ENCODE peak calls at places on chromosomes 12 and 14, in four cellular contexts. J is A549, O is WTC11, C is HepG2. M is an unnamed sample.

GRCh38 chr12:68665016-68665569 is 21.7 kb upstream of the NUP107 start:
- DNase-seq in J (no peak), O (no peak), C (no peak), M (peak; percentile 11)

GRCh38 chr12:51323966-51324895 is at the start of gene BIN2:
- DNase-seq in J (no peak), O (peak; percentile 16), C (no peak), M (no peak)

GRCh38 chr14:63045234-63045611 is at the start of gene KCNH5:
- DNase-seq in J (peak; percentile 33), O (peak; percentile 76), C (no peak), M (no peak)

GRCh38 chr12:87667378-87667777 is 361.8 kb downstream of the C12orf50 start:
- DNase-seq in J (no peak), O (no peak), C (no peak), M (no peak)

GRCh38 chr12:31033146-31033545 is 40.5 kb upstream of the DDX11 start:
- DNase-seq in J (no peak), O (no peak), C (no peak), M (no peak)

GRCh38 chr12:54032627-54033100 is at the start of gene HOXC5:
- DNase-seq in J (peak; percentile 92), O (peak; percentile 86), C (peak; percentile 32), M (peak; percentile 84)

GRCh38 chr12:19971881-19972280 is 396.5 kb upstream of the PDE3A start:
- DNase-seq in J (no peak), O (no peak), C (no peak), M (no peak)

GRCh38 chr12:125340791-125341190 is 275.6 kb downstream of the AACS start:
- DNase-seq in J (no peak), O (no peak), C (peak; percentile 3), M (no peak)

GRCh38 chr14:50425816-50426215 is 29.1 kb upstream of the CDKL1 start:
- DNase-seq in J (no peak), O (no peak), C (no peak), M (no peak)

GRCh38 chr14:38056270-38056669 is 151.4 kb upstream of the SSTR1 start:
- DNase-seq in J (no peak), O (peak; percentile 32), C (no peak), M (no peak)

GRCh38 chr12:129162805-129163204 is 309.5 kb downstream of the GLT1D1 start:
- DNase-seq in J (no peak), O (no peak), C (no peak), M (peak; percentile 3)

GRCh38 chr14:103808403-103809001 is 38.9 kb downstream of the PPP1R13B start:
- DNase-seq in J (peak; percentile 55), O (peak; percentile 82), C (peak; percentile 58), M (peak; percentile 53)

GRCh38 chr12:3061129-3061857 is 15.9 kb upstream of the TSPAN9 start:
- DNase-seq in J (no peak), O (no peak), C (no peak), M (no peak)

GRCh38 chr14:92759300-92759678 is 10.9 kb upstream of the LGMN start:
- DNase-seq in J (no peak), O (peak; percentile 30), C (no peak), M (peak; percentile 23)

GRCh38 chr12:116495260-116495659 is 63.9 kb upstream of the MAP1LC3B2 start:
- DNase-seq in J (peak; percentile 41), O (no peak), C (no peak), M (no peak)

GRCh38 chr12:3275171-3276041 is 198.2 kb downstream of the TSPAN9 start:
- DNase-seq in J (peak; percentile 69), O (peak; percentile 88), C (peak; percentile 31), M (peak; percentile 63)

GRCh38 chr12:122830517-122831214 is 4.6 kb upstream of the HIP1R start:
- DNase-seq in J (peak; percentile 63), O (no peak), C (no peak), M (peak; percentile 57)

GRCh38 chr12:45543887-45544286 is 185.6 kb upstream of the ARID2 start:
- DNase-seq in J (peak; percentile 62), O (peak; percentile 48), C (peak; percentile 53), M (peak; percentile 45)

GRCh38 chr12:94615284-94616216 is 34.8 kb downstream of the TMCC3 start:
- DNase-seq in J (peak; percentile 53), O (no peak), C (peak; percentile 35), M (no peak)
- TF ChIP-seq NR3C1 in J (no peak), O (no peak), C (no peak), M (no peak)

GRCh38 chr12:95265765-95266164 is 48.2 kb downstream of the VEZT start:
- DNase-seq in J (no peak), O (no peak), C (no peak), M (no peak)

GRCh38 chr12:95266250-95266649 is 48.6 kb downstream of the VEZT start:
- DNase-seq in J (no peak), O (no peak), C (no peak), M (no peak)

GRCh38 chr12:95261109-95261508 is 43.5 kb downstream of the VEZT start:
- DNase-seq in J (no peak), O (no peak), C (no peak), M (no peak)

GRCh38 chr12:95259368-95259767 is 41.8 kb downstream of the VEZT start:
- DNase-seq in J (no peak), O (no peak), C (no peak), M (no peak)

GRCh38 chr12:95262808-95263207 is 45.2 kb downstream of the VEZT start:
- DNase-seq in J (no peak), O (no peak), C (no peak), M (no peak)
- TF ChIP-seq NR3C1 in J (no peak), O (no peak), C (no peak), M (no peak)

GRCh38 chr12:27614866-27615265 is 81.4 kb upstream of the REP15 start:
- DNase-seq in J (no peak), O (no peak), C (no peak), M (no peak)

GRCh38 chr12:27618836-27619235 is 77.4 kb upstream of the REP15 start:
- DNase-seq in J (no peak), O (no peak), C (no peak), M (no peak)

GRCh38 chr12:27614386-27614785 is 81.9 kb upstream of the REP15 start:
- DNase-seq in J (no peak), O (no peak), C (no peak), M (no peak)

GRCh38 chr12:27616356-27617150 is 79.7 kb upstream of the REP15 start:
- DNase-seq in J (no peak), O (no peak), C (no peak), M (no peak)

DNA sequence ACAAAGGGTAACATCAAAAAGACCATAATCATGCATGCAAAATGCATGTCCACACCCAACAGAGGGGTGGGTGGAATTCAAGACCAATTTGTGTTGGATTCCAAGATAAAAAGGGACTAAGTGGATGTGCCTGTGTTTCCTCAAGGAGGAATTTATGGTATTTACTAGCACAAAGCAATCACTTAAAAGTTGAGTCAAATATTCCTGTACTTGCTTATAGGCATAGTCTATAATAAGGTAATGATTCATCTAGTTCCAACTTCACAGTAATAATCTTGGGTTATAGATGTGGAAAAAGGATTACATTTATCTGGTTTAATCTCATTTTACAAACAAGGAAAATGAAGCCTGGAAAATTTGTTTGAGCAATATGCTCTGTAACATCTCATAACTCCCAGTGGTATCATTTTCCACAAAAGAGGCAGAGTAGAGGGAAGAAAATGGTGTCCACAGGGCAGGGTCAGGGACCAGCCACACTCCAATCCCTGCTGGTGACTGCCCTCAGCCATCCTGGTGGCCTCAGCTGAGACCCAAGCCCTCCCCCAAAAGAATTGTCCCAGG is 80.8 kb upstream of the REP15 start:
- DNase-seq in J (no peak), O (no peak), C (no peak), M (no peak)
- TF ChIP-seq NR3C1 in J (no peak), O (no peak), C (no peak), M (no peak)

GRCh38 chr14:24803933-24804494 is 170.0 kb upstream of the GZMB start:
- DNase-seq in J (no peak), O (no peak), C (no peak), M (no peak)

GRCh38 chr14:24804813-24805212 is 170.8 kb upstream of the GZMB start:
- DNase-seq in J (no peak), O (no peak), C (peak; percentile 85), M (no peak)

GRCh38 chr14:24809147-24809546 is 175.2 kb upstream of the GZMB start:
- DNase-seq in J (no peak), O (no peak), C (no peak), M (no peak)

GRCh38 chr14:24808412-24808811 is 174.4 kb upstream of the GZMB start:
- DNase-seq in J (no peak), O (no peak), C (no peak), M (no peak)

DNA sequence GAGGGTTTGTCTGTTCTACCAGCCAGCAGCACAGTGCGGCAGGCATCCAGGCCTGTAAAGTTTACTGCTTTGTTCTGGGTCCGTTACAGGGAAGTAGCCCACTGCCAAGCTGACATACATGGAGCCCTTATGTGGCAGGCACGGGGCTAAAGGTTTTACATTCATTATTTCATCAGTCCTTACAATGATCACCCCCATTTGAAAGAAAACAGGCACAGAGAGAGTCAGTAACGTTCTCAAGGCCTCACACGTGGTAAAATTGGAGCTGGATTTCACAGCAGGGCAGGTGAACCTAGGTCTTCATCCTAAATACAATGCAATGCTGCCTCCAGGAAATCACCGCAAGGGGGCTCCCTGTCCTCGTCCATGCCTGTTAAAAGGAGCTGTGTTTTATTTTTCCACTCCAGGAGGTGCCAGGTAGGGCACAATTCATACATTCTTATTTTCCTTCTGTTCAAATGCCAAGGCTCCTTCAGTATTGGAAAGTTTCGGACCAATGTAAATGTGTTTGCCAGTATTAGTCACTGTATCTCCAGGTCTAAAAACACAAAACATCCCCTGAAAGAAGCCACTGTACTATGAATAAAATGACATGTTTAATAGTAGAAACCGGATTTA is 172.2 kb upstream of the GZMB start:
- DNase-seq in J (peak; percentile 17), O (peak; percentile 87), C (peak; percentile 88), M (peak; percentile 38)
- TF ChIP-seq NR3C1 in J (no peak), O (no peak), C (no peak), M (no peak)

GRCh38 chr12:89648211-89648930 is 60.3 kb downstream of the ATP2B1 start:
- DNase-seq in J (no peak), O (peak; percentile 71), C (peak; percentile 56), M (peak; percentile 71)
- TF ChIP-seq NR3C1 in J (no peak), O (no peak), C (no peak), M (no peak)

DNA sequence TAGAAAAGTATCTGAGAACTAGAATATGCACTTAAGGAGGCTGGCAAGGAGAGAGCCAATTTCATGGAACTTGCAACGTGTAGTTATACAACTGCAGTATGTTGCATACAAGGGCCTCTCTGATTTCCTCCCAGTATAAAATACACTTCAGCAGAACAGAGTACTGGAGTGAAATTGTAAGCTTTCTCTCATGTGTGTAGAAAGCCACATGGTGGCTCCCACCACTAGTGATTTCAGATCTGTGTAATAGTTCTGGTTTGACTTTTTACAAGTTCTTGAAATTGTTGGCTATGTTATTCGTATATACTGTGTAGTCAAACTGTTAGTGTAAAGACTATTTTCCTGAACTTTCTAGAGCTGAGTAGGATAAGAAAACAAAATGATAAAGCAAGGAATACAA is 16.4 kb upstream of the LMO3 start:
- DNase-seq in J (no peak), O (no peak), C (no peak), M (no peak)
- TF ChIP-seq NR3C1 in J (no peak), O (no peak), C (no peak), M (no peak)

GRCh38 chr12:91935299-91935698 is 210.3 kb downstream of the BTG1 start:
- DNase-seq in J (no peak), O (no peak), C (no peak), M (no peak)
- TF ChIP-seq NR3C1 in J (no peak), O (no peak), C (no peak), M (no peak)

M was measured in K562.